ENCODE peak calls at places on chromosomes 7 and 10, in five cellular contexts. J is cardiac muscle cell; Z is effector memory CD4-positive, alpha-beta T cell; Y is kidney; N is CD8-positive, alpha-beta memory T cell. H is an unnamed sample. For H3K4me1, the result is how much of the 10 kb centered on the place peaks cover.

GRCh38 chr7:117484988-117485655 is 5.3 kb downstream of the CFTR start:
- DNase-seq in Y (no peak), Z (no peak), N (no peak), J (no peak), H (no peak)

GRCh38 chr7:50182734-50183133 is 89.7 kb upstream of the ZPBP start:
- DNase-seq in J (no peak), Y (no peak), N (no peak), Z (no peak), H (no peak)

GRCh38 chr10:70587045-70587658 is 15.4 kb downstream of the PRF1 start:
- DNase-seq in N (no peak), J (no peak), Y (no peak), Z (no peak), H (no peak)

GRCh38 chr10:79244068-79244442 is 103.2 kb upstream of the PPIF start:
- DNase-seq in Y (no peak), J (no peak), Z (no peak), N (no peak), H (no peak)

GRCh38 chr10:127462643-127463295 is 86.3 kb upstream of the NPS start:
- DNase-seq in Y (no peak), N (no peak), J (no peak), Z (no peak), H (no peak)

GRCh38 chr7:33646166-33646565 is 259.2 kb upstream of the BMPER start:
- DNase-seq in Z (no peak), Y (no peak), J (no peak), N (no peak), H (no peak)

GRCh38 chr7:112056409-112056808 is 149.8 kb downstream of the DOCK4 start:
- DNase-seq in Y (no peak), Z (no peak), J (peak), N (no peak), H (no peak)

GRCh38 chr7:16962986-16963385 is 81.2 kb upstream of the AGR3 start:
- DNase-seq in N (no peak), Y (no peak), J (no peak), Z (no peak), H (no peak)

GRCh38 chr7:5041047-5041446 is 4.6 kb upstream of the RBAK start:
- DNase-seq in Z (no peak), J (no peak), Y (no peak), N (no peak), H (no peak)

GRCh38 chr10:57992321-57993077 is 275.2 kb downstream of the IPMK start:
- DNase-seq in N (no peak), J (no peak), Y (no peak), Z (no peak), H (no peak)

GRCh38 chr7:15081891-15082290 is 179.3 kb upstream of the DGKB start:
- DNase-seq in N (no peak), Z (no peak), J (no peak), Y (no peak), H (no peak)

GRCh38 chr10:97948822-97949221 is 81.6 kb downstream of the CRTAC1 start:
- DNase-seq in Y (no peak), J (no peak), N (no peak), Z (no peak), H (no peak)

GRCh38 chr7:80206763-80207162 is 72.1 kb downstream of the GNAI1 start:
- DNase-seq in Z (no peak), J (no peak), N (no peak), Y (no peak), H (no peak)

GRCh38 chr7:74561898-74562613 is 95.5 kb upstream of the GTF2I start:
- DNase-seq in Z (no peak), J (no peak), N (no peak), Y (no peak), H (no peak)

GRCh38 chr10:59553127-59553649 is 156.5 kb downstream of the SLC16A9 start:
- DNase-seq in Z (no peak), N (no peak), Y (no peak), J (no peak), H (no peak)

GRCh38 chr7:107150375-107151073 is 18.3 kb upstream of the HBP1 start:
- DNase-seq in J (peak), N (peak), Z (peak), Y (no peak), H (peak)

GRCh38 chr7:42876182-42877068 is 35.4 kb downstream of the C7orf25 start:
- DNase-seq in Y (no peak), N (no peak), Z (no peak), J (peak), H (peak)

GRCh38 chr7:123433665-123434064 is 100.7 kb downstream of the IQUB start:
- DNase-seq in J (peak), Y (no peak), Z (no peak), N (no peak), H (no peak)

GRCh38 chr7:75732764-75733630 is 5.7 kb downstream of the HIP1 start:
- DNase-seq in Z (no peak), J (peak), Y (peak), N (no peak), H (no peak)

GRCh38 chr10:128050937-128051336 is 75.3 kb downstream of the MKI67 start:
- DNase-seq in J (peak), Z (no peak), Y (peak), N (no peak), H (no peak)

GRCh38 chr10:131899116-131899690 is 1.6 kb upstream of the PPP2R2D start:
- DNase-seq in N (no peak), Z (no peak), J (no peak), Y (peak), H (no peak)

GRCh38 chr10:46304671-46305429 is 18.1 kb downstream of the ANTXRL start:
- DNase-seq in Z (no peak), Y (no peak), J (no peak), N (no peak), H (no peak)

GRCh38 chr7:66033471-66034385 is 41.9 kb upstream of the ASL start:
- DNase-seq in J (no peak), Z (no peak), N (no peak), Y (no peak), H (no peak)

GRCh38 chr7:48411619-48412018 is 240.4 kb downstream of the ABCA13 start:
- DNase-seq in Z (no peak), N (no peak), J (no peak), Y (no peak), H (no peak)

GRCh38 chr10:12782537-12782936 is 219.0 kb downstream of the CCDC3 start:
- DNase-seq in N (no peak), Y (no peak), J (peak), Z (no peak), H (no peak)

GRCh38 chr10:95430231-95430951 is 130.8 kb downstream of the SORBS1 start:
- DNase-seq in Z (no peak), Y (no peak), N (peak), J (peak), H (no peak)
- H3K4me3 ChIP-seq in Z (no peak), Y (no peak), N (no peak), J (no peak), H (no peak)

GRCh38 chr10:84078771-84079170 is 60.5 kb upstream of the GHITM start:
- DNase-seq in J (no peak), Y (no peak), N (no peak), Z (no peak), H (no peak)
- H3K4me1 ChIP-seq in J (under half), Y (under half), N (under half), Z (under half), H (under half)

DNA sequence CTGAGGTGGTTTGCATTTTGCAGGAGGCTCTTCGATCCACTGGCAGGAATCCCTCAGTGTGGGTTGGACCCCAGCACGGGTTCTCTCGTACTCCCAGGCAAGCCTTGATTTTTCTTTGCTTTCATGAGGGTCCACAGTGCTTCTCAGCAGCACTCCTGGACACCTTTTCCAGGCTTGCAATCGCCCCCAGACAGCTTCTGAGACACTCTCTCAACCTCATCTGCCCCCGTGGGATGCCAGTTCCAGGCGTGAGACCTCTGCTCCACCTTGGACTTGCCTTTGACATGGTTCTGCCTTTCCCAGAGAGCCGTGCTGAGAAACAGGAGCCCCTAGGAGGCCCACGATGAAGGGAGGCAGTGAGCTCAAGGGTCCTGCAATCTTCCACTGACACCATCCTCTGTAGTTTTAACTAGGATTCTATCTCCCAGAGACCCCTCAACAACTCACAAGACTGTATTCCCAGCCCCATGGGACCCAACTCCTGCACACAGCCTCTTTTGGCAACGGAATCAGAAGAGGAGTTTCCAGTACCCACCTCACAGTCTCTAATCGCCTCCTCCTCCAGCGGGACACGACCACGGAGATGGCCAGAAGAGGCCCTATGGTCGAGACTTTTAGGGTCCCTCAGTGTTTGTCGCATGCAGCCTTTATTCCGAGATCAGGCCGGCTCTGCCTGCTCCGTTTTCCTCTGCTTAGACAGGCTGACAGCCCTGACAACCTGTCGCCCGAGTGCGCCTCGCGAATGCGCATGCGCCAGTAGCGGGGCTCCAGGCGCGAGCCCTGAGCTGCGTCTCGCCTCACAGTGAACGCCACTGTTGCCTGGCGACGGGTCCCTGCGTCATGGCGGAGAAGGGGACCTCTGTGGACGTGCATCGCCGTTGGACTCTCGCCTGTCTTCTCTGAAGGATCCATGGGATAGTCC is 26.0 kb upstream of the ZNF273 start:
- DNase-seq in Y (peak), N (peak), J (peak), Z (peak), H (no peak)
- H3K4me3 ChIP-seq in Y (peak), N (peak), J (peak), Z (peak), H (peak)

GRCh38 chr10:62380002-62380401 is 5.8 kb downstream of the ZNF365 start:
- DNase-seq in Z (no peak), N (no peak), J (peak), Y (no peak), H (no peak)
- H3K4me1 ChIP-seq in Z (under half), N (under half), J (under half), Y (under half), H (under half)

DNA sequence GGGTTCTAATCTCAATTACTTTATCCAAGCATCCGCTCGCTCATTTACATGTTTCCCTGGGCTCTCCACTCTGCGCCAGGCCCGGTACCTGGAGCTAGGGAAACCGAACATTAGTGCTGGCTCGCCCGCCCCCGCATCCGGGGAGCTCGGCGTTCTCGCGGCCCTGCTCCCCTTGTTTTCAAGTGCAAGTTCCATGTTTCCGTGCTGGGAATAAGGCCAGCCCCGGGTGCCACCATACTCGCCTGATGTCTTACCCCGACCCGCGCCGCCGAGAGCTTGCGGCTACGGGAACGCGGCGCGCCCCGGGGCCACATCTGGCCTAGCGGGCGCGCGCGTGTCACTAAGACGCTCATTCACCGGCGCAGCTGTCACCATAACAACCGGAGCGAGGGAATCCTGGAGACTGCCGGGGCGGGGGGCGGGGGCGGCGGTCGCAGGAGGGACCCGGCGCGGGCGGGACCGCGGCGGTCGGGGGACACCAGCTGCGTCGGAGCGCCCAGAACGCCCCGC is at the start of gene NEURL1:
- DNase-seq in J (no peak), Y (peak), N (peak), Z (no peak), H (no peak)
- H3K4me3 ChIP-seq in J (peak), Y (no peak), N (peak), Z (peak), H (peak)

DNA sequence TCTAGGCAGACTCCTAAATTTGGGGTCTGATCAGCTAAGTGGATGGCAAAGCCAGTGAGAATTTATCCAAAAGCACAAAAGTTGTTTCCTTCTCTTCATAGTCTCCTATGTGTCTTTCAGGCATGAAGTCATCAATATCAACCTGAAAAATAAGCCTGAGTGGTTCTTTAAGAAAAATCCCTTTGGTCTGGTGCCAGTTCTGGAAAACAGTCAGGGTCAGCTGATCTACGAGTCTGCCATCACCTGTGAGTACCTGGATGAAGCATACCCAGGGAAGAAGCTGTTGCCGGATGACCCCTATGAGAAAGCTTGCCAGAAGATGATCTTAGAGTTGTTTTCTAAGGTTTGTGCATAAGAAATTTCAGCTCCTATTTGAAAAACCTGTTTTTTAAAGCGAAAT is 4.8 kb downstream of the GSTO1 start:
- DNase-seq in N (no peak), J (no peak), Y (no peak), Z (no peak), H (no peak)
- H3K4me1 ChIP-seq in N (half or more), J (under half), Y (under half), Z (under half), H (under half)